ENCODE peak calls at places on chromosomes 5 and 9, in four cellular contexts. I is K562, O is HL-60, Z is GM12878. X is an unnamed sample.
A peak's percentile ranks its signal among the peaks of the same experiment; 100 is the strongest.

GRCh38 chr9:117266855-117267497 is 147.9 kb downstream of the ASTN2 start:
- DNase-seq in I (no peak), O (no peak), Z (no peak), X (no peak)

GRCh38 chr9:34338664-34339063 is 9.3 kb downstream of the NUDT2 start:
- DNase-seq in I (no peak), O (no peak), Z (no peak), X (no peak)

GRCh38 chr5:129460951-129461815 is 1.1 kb downstream of the ADAMTS19 start:
- DNase-seq in I (peak; percentile 12), O (peak; percentile 1), Z (no peak), X (peak; percentile 25)

GRCh38 chr9:16335788-16336580 is 534.5 kb downstream of the BNC2 start:
- DNase-seq in I (no peak), O (no peak), Z (no peak), X (no peak)

GRCh38 chr9:128065907-128066712 is 1.0 kb downstream of the NAIF1 start:
- DNase-seq in I (peak; percentile 58), O (no peak), Z (no peak), X (no peak)

GRCh38 chr9:100578610-100579009 is 731 bp downstream of the CAVIN4 start:
- DNase-seq in I (no peak), O (no peak), Z (no peak), X (no peak)

GRCh38 chr9:99259231-99259918 is 37.3 kb downstream of the SEC61B start:
- DNase-seq in I (peak; percentile 21), O (no peak), Z (no peak), X (no peak)

GRCh38 chr9:135471751-135472640 is 7.6 kb upstream of the PPP1R26 start:
- DNase-seq in I (peak; percentile 14), O (no peak), Z (no peak), X (no peak)

GRCh38 chr5:132464155-132464939 is 26.2 kb downstream of the IRF1 start:
- DNase-seq in I (no peak), O (no peak), Z (no peak), X (no peak)

GRCh38 chr5:4113426-4113825 is 517.8 kb downstream of the IRX1 start:
- DNase-seq in I (no peak), O (no peak), Z (no peak), X (no peak)

GRCh38 chr9:126638571-126639132 is 24.9 kb downstream of the LMX1B start:
- DNase-seq in I (no peak), O (no peak), Z (no peak), X (no peak)

GRCh38 chr9:91207481-91207888 is 154.2 kb downstream of the AUH start:
- DNase-seq in I (no peak), O (no peak), Z (no peak), X (no peak)

GRCh38 chr5:43396762-43397304 is 15.4 kb downstream of the CCL28 start:
- DNase-seq in I (no peak), O (peak; percentile 32), Z (peak; percentile 17), X (peak; percentile 68)

GRCh38 chr9:122378236-122378635 is 7.4 kb downstream of the PTGS1 start:
- DNase-seq in I (no peak), O (no peak), Z (no peak), X (no peak)

GRCh38 chr9:70635790-70636189 is 221.3 kb upstream of the KLF9 start:
- DNase-seq in I (no peak), O (no peak), Z (no peak), X (no peak)

GRCh38 chr9:89710689-89711088 is 105.9 kb downstream of the GADD45G start:
- DNase-seq in I (no peak), O (no peak), Z (no peak), X (no peak)

GRCh38 chr5:54610197-54610898 is 92.8 kb downstream of the SNX18 start:
- DNase-seq in I (no peak), O (no peak), Z (peak; percentile 51), X (peak; percentile 27)

GRCh38 chr5:60507687-60508086 is 192.3 kb downstream of the DEPDC1B start:
- DNase-seq in I (no peak), O (no peak), Z (no peak), X (no peak)

GRCh38 chr9:115132648-115133047 is 14.7 kb upstream of the TNC start:
- DNase-seq in I (no peak), O (no peak), Z (no peak), X (no peak)

GRCh38 chr9:23643656-23644258 is 182.3 kb downstream of the ELAVL2 start:
- DNase-seq in I (no peak), O (no peak), Z (no peak), X (no peak)

GRCh38 chr9:529721-530120 is 311.8 kb upstream of the DMRT1 start:
- DNase-seq in I (no peak), O (no peak), Z (no peak), X (no peak)

GRCh38 chr9:108443741-108444140 is 412.0 kb downstream of the ACTL7B start:
- DNase-seq in I (no peak), O (no peak), Z (no peak), X (no peak)

GRCh38 chr9:88804289-88804596 is 187.0 kb upstream of the S1PR3 start:
- DNase-seq in I (no peak), O (no peak), Z (no peak), X (no peak)

GRCh38 chr9:119639287-119639955 is 270.2 kb upstream of the BRINP1 start:
- DNase-seq in I (no peak), O (no peak), Z (no peak), X (no peak)

GRCh38 chr5:64160196-64160595 is 5.4 kb upstream of the RNF180 start:
- DNase-seq in I (no peak), O (no peak), Z (no peak), X (no peak)

GRCh38 chr9:18694959-18695668 is 221.2 kb downstream of the ADAMTSL1 start:
- DNase-seq in I (no peak), O (no peak), Z (no peak), X (no peak)

GRCh38 chr9:18689881-18690280 is 215.9 kb downstream of the ADAMTSL1 start:
- DNase-seq in I (no peak), O (no peak), Z (no peak), X (no peak)

GRCh38 chr9:18692240-18692639 is 218.3 kb downstream of the ADAMTSL1 start:
- DNase-seq in I (no peak), O (no peak), Z (no peak), X (no peak)

GRCh38 chr9:18689166-18689565 is 215.2 kb downstream of the ADAMTSL1 start:
- DNase-seq in I (no peak), O (no peak), Z (no peak), X (no peak)

DNA sequence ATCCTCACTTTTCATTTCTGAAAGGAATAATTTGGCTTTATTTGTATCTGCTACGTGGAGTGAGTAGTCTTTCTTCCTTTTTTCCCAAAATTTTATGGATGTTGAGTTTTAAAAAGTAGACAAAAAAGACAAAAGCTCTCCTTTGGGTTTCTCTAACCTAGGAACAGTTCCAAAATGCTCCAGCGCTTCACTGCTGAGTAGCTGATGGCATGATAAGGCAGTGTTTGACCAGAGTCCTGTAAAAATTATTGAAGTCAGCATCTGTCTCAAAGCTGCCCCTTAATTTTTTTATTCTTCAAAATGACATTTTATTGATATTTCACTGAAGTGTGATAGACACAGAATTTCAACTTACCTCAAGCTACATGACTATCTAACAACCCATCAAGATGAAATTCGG is 219.0 kb downstream of the ADAMTSL1 start:
- DNase-seq in I (no peak), O (no peak), Z (no peak), X (no peak)
- TF ChIP-seq SPI1 in I (no peak), O (no peak), Z (no peak), X (no peak)

GRCh38 chr5:169162407-169162806 is 138.5 kb downstream of the SLIT3 start:
- DNase-seq in I (no peak), O (no peak), Z (no peak), X (no peak)
- TF ChIP-seq SPI1 in I (no peak), O (no peak), Z (no peak), X (no peak)

DNA sequence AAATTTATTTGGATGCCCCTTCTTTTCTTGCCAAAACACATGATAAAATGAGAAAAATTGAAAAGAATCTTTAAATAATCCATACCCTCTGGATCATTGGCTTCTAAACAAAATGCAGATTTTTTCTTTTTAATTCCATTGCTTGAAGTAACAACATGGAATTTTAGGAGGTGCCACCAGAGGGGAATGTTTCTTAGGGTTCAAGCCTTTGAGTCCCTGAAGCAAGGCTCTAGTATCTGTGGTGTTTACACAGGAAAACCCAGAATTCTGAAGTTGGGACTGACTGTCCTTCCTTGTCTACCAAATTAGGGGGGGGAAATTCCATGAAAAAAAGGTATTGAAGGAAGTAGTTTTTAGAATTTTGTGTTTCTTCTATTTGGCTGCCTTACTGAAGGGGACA is 69.4 kb downstream of the LMNB1 start:
- DNase-seq in I (no peak), O (no peak), Z (no peak), X (no peak)
- TF ChIP-seq SPI1 in I (no peak), O (no peak), Z (no peak), X (no peak)

GRCh38 chr5:57988808-57989207 is 471.1 kb downstream of the PLK2 start:
- DNase-seq in I (no peak), O (no peak), Z (no peak), X (no peak)
- TF ChIP-seq SPI1 in I (no peak), O (no peak), Z (no peak), X (no peak)

GRCh38 chr9:33329996-33330395 is 39.7 kb downstream of the NFX1 start:
- DNase-seq in I (no peak), O (no peak), Z (no peak), X (no peak)
- TF ChIP-seq SPI1 in I (no peak), O (no peak), Z (no peak), X (no peak)

DNA sequence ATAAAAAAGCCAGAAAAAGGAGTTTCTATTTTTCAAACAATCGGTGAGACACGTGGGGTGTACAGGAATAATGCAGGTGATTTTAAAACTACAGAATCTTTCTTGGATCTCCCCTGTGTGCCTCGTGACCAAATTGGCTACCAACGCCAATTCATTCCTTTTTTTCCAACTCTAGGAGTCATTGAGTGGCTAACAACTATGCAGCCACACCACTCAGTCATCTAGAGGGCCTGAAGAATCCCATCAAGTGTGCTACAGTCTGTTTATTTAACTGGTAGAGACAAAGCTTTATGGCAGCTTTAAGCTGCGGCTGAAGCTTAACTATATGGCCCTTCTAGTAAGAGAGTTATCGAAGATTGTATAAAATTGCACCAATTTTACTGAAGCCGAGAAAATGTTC is 113.1 kb upstream of the NIPBL start:
- DNase-seq in I (no peak), O (no peak), Z (no peak), X (no peak)
- TF ChIP-seq SPI1 in I (no peak), O (no peak), Z (no peak), X (no peak)

DNA sequence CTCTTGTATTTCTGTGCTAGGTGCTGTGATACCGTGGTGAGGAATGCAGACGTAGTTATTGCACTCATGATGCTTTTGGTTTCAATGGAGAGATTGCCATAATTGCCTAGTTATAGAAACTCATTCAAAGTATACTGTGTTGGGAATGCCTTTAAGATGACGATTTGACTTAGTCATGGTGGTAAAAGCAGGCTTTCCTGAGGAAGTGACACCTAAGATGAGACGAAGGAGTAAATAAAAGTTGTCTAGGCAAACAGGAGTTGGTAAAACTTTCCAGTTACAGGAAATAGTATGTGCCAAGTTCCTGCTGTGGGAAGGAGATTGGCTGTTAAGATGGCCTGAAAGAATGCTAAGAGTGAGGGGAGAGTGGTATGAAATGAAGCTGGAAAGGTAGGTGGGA is 48.1 kb downstream of the FOCAD start:
- DNase-seq in I (no peak), O (no peak), Z (no peak), X (no peak)
- TF ChIP-seq SPI1 in I (no peak), O (no peak), Z (no peak), X (no peak)

GRCh38 chr9:94901019-94901363 is 174.5 kb downstream of the AOPEP start:
- DNase-seq in I (no peak), O (no peak), Z (no peak), X (no peak)
- TF ChIP-seq SPI1 in I (no peak), O (no peak), Z (no peak), X (no peak)